ENCODE peak calls at places on chromosomes 2 and 18, in nine cellular contexts. B is choroid plexus epithelial cell, F is K562, T is GM23338, M is coronary artery, R is neural crest cell, W is brain microvascular endothelial cell, A is B cell, J is IMR-90. V is an unnamed sample.

GRCh38 chr2:189393440-189394111 is 47.7 kb upstream of the WDR75 start:
- DNase-seq in B (peak), F (no peak), T (no peak), M (no peak), R (no peak), W (peak), A (no peak), J (peak), V (peak)

GRCh38 chr18:45324489-45325111 is 290.7 kb upstream of the SLC14A2 start:
- DNase-seq in B (peak), F (no peak), T (peak), M (peak), R (no peak), W (peak), A (no peak), J (peak), V (peak)

GRCh38 chr2:121429119-121429903 is 101.4 kb upstream of the RNU4ATAC start:
- DNase-seq in B (peak), F (no peak), T (no peak), M (no peak), R (no peak), W (peak), A (no peak), J (peak), V (peak)

GRCh38 chr2:235343869-235344268 is 150.0 kb upstream of the AGAP1 start:
- DNase-seq in B (peak), F (no peak), T (no peak), M (no peak), R (no peak), W (peak), A (no peak), J (peak), V (no peak)

GRCh38 chr2:241811952-241812729 is 3.1 kb downstream of the NEU4 start:
- DNase-seq in B (no peak), F (no peak), T (no peak), M (no peak), R (no peak), W (no peak), A (no peak), J (no peak), V (no peak)

GRCh38 chr2:109473616-109474318 is 140.0 kb downstream of the SEPTIN10 start:
- DNase-seq in B (no peak), F (no peak), T (no peak), M (no peak), R (no peak), W (no peak), A (no peak), J (no peak), V (no peak)

GRCh38 chr2:231125272-231125671 is 430 bp upstream of the HTR2B start:
- DNase-seq in B (no peak), F (no peak), T (no peak), M (no peak), R (no peak), W (no peak), A (no peak), J (no peak), V (no peak)

GRCh38 chr2:8442833-8443486 is 238.9 kb upstream of the ID2 start:
- DNase-seq in B (no peak), F (no peak), T (no peak), M (no peak), R (no peak), W (no peak), A (no peak), J (no peak), V (no peak)

GRCh38 chr2:119711352-119711751 is 32.4 kb downstream of the TMEM177 start:
- DNase-seq in B (no peak), F (no peak), T (no peak), M (no peak), R (no peak), W (no peak), A (no peak), J (no peak), V (no peak)

GRCh38 chr2:61055557-61055956 is 10.1 kb upstream of the SANBR start:
- DNase-seq in B (peak), F (no peak), T (no peak), M (no peak), R (no peak), W (no peak), A (no peak), J (peak), V (no peak)

GRCh38 chr2:127217470-127218325 is 2.4 kb downstream of the CYP27C1 start:
- DNase-seq in B (no peak), F (no peak), T (peak), M (no peak), R (no peak), W (no peak), A (no peak), J (no peak), V (no peak)

GRCh38 chr18:39802648-39803229 is 2152.3 kb upstream of the PIK3C3 start:
- DNase-seq in B (no peak), F (no peak), T (no peak), M (no peak), R (no peak), W (no peak), A (no peak), J (no peak), V (no peak)

GRCh38 chr2:104852161-104852689 is 1.7 kb upstream of the POU3F3 start:
- DNase-seq in B (peak), F (no peak), T (peak), M (no peak), R (no peak), W (no peak), A (no peak), J (no peak), V (no peak)

GRCh38 chr2:187358531-187358930 is 89.5 kb downstream of the CALCRL start:
- DNase-seq in B (peak), F (no peak), T (no peak), M (no peak), R (no peak), W (no peak), A (no peak), J (no peak), V (no peak)

GRCh38 chr2:890791-891190 is 59.9 kb upstream of the SNTG2 start:
- DNase-seq in B (no peak), F (no peak), T (no peak), M (no peak), R (no peak), W (no peak), A (no peak), J (no peak), V (peak)

GRCh38 chr2:102141915-102142828 is at the start of gene IL1R1:
- DNase-seq in B (peak), F (peak), T (peak), M (peak), R (peak), W (peak), A (no peak), J (peak), V (peak)

GRCh38 chr18:53526092-53526491 is 698.4 kb downstream of the MBD2 start:
- DNase-seq in B (no peak), F (no peak), T (no peak), M (no peak), R (no peak), W (no peak), A (no peak), J (no peak), V (no peak)

GRCh38 chr18:49723648-49724180 is 89.6 kb downstream of the ACAA2 start:
- DNase-seq in B (no peak), F (no peak), T (no peak), M (no peak), R (no peak), W (peak), A (no peak), J (peak), V (no peak)

GRCh38 chr18:79625195-79625923 is 54.2 kb upstream of the CTDP1 start:
- DNase-seq in B (peak), F (no peak), T (no peak), M (no peak), R (no peak), W (no peak), A (peak), J (peak), V (no peak)

GRCh38 chr2:133579295-133579694 is 11.0 kb upstream of the NCKAP5 start:
- DNase-seq in B (peak), F (no peak), T (no peak), M (no peak), R (no peak), W (peak), A (no peak), J (peak), V (no peak)

GRCh38 chr2:204749319-204749718 is 204.0 kb downstream of the PARD3B start:
- DNase-seq in B (peak), F (no peak), T (no peak), M (no peak), R (no peak), W (peak), A (no peak), J (peak), V (no peak)

GRCh38 chr2:175400975-175401374 is 219.5 kb upstream of the ATP5MC3 start:
- DNase-seq in B (no peak), F (peak), T (no peak), M (no peak), R (no peak), W (no peak), A (no peak), J (no peak), V (no peak)

GRCh38 chr2:240602266-240603050 is 15.9 kb downstream of the CAPN10 start:
- DNase-seq in B (no peak), F (no peak), T (no peak), M (no peak), R (no peak), W (no peak), A (peak), J (no peak), V (no peak)

GRCh38 chr2:72112421-72112820 is 35.2 kb downstream of the CYP26B1 start:
- DNase-seq in B (peak), F (peak), T (no peak), M (peak), R (no peak), W (peak), A (no peak), J (peak), V (no peak)

GRCh38 chr2:161036926-161037325 is 123.3 kb upstream of the TANK start:
- DNase-seq in B (no peak), F (no peak), T (no peak), M (no peak), R (no peak), W (no peak), A (no peak), J (no peak), V (no peak)

GRCh38 chr2:200194746-200195145 is 111.7 kb upstream of the SPATS2L start:
- DNase-seq in B (no peak), F (no peak), T (no peak), M (no peak), R (no peak), W (no peak), A (no peak), J (no peak), V (no peak)

GRCh38 chr2:204072443-204073324 is 136.1 kb downstream of the ICOS start:
- DNase-seq in B (peak), F (peak), T (peak), M (no peak), R (peak), W (peak), A (no peak), J (no peak), V (no peak)

GRCh38 chr2:26318950-26319349 is 27.0 kb upstream of the SELENOI start:
- DNase-seq in B (no peak), F (no peak), T (peak), M (no peak), R (no peak), W (no peak), A (no peak), J (no peak), V (no peak)

GRCh38 chr18:9516437-9517064 is 41.2 kb downstream of the RALBP1 start:
- DNase-seq in B (peak), F (peak), T (peak), M (no peak), R (no peak), W (no peak), A (no peak), J (peak), V (no peak)

GRCh38 chr18:44938396-44939036 is 257.8 kb downstream of the SETBP1 start:
- DNase-seq in B (no peak), F (no peak), T (peak), M (no peak), R (no peak), W (no peak), A (no peak), J (no peak), V (no peak)

GRCh38 chr2:118423776-118424175 is 335.5 kb downstream of the INSIG2 start:
- DNase-seq in B (no peak), F (no peak), T (no peak), M (no peak), R (no peak), W (no peak), A (no peak), J (no peak), V (no peak)

GRCh38 chr2:129689600-129689999 is 289.9 kb upstream of the RAB6C start:
- DNase-seq in B (no peak), F (no peak), T (no peak), M (no peak), R (no peak), W (no peak), A (no peak), J (no peak), V (no peak)

GRCh38 chr2:203019142-203019541 is 4.5 kb downstream of the NBEAL1 start:
- DNase-seq in B (no peak), F (no peak), T (no peak), M (no peak), R (no peak), W (no peak), A (no peak), J (no peak), V (no peak)

GRCh38 chr2:29024882-29025430 is 43.9 kb downstream of the TOGARAM2 start:
- DNase-seq in B (no peak), F (no peak), T (no peak), M (no peak), R (no peak), W (no peak), A (no peak), J (no peak), V (no peak)
- TF ChIP-seq CTCF in B (no peak), F (no peak), T (no peak), M (no peak), R (no peak), W (no peak), A (no peak), J (no peak), V (no peak)

DNA sequence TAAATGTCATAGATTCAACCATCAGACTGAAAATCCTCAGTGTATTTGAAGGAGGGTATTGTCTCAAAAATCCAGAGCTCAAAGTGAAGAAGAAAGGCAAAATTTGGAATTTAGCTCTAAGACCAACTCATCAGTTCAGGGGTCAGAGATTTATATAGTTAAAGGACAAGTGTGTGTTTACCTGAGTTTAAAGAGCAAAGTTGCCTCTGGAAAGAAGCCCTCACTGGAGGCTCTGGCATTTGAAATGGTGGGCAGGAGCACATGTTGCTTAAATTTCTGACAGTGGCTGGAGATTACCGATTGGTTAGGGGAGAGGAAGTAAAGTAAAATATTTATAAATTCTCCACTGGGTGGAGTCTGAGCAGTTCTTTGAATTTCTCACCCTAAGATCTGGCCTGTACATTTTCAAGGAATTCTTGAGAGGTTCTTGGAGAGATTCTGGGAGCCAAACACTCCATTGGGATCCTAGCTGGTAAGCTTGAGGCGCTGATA is at the start of gene KYNU:
- DNase-seq in B (peak), F (peak), T (no peak), M (no peak), R (no peak), W (no peak), A (no peak), J (peak), V (no peak)
- TF ChIP-seq CTCF in B (peak), F (no peak), T (no peak), M (no peak), R (no peak), W (peak), A (peak), J (no peak), V (no peak)

DNA sequence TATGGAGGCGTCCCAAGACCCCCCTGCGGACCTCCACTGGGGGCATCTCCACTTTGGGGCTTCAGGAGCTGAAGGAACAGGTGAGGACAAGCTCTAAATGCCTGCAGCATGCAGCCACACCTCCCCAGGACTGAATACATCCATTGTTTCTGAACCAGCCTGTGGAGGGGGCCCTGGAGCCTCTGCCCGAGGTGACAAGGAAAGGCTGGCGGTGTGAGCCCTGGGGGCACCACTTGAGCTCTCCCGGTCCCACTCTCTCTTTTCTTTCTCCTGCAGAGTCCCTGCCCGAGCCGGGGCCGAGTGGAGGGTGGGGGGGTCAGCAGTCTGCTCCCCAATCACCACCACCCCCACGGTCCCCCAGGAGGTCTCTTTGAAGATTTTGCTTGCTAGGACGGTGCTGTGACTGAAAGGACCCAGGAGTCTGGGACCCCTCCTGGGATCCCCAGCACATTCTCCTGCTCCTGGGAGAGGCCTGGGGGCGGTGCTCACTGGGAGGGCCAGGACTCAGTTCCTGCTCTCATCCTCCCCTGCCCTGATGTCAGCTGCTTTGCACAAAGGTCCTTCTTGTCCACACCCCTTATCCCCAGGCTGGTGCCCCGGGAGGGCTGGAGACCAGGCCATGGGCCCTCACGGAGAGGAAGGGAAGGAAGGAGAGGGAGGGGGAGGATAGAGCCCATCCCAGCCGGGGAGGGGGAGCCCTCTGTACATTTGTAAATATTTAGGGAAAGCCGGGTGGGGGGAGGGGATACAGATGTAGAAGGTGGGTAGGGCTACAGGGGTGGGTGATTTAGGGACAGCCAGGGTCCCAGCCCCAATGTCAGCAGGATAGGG is 5.7 kb downstream of the CHPF start:
- DNase-seq in B (peak), F (no peak), T (peak), M (no peak), R (no peak), W (no peak), A (no peak), J (no peak), V (no peak)
- TF ChIP-seq CTCF in B (peak), F (no peak), T (peak), M (no peak), R (no peak), W (no peak), A (no peak), J (no peak), V (no peak)

DNA sequence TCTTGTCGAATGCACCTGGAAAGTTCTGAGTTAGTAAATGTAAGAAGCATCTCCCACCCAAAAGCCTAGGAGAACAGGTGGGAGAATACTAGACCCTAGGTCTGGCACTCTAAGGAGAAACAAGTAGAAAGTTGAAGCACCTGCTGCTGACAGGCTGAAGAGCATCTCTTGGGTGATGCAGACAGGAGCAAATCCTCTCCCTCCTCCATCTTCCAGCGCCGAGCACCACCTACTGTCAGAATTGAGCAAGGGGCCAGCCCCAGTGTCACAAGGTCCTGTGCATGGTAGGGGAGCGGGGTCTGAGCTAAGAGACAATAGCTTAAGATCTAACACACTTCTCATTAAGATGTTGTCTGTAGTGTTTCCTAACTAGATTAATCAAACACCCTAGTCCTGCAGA is 52.9 kb downstream of the HK2 start:
- DNase-seq in B (no peak), F (no peak), T (no peak), M (no peak), R (no peak), W (no peak), A (no peak), J (no peak), V (no peak)
- TF ChIP-seq CTCF in B (no peak), F (no peak), T (peak), M (no peak), R (no peak), W (peak), A (no peak), J (no peak), V (no peak)

GRCh38 chr2:177149155-177149503 is 63.5 kb upstream of the HNRNPA3 start:
- DNase-seq in B (no peak), F (no peak), T (no peak), M (no peak), R (no peak), W (no peak), A (no peak), J (no peak), V (no peak)
- TF ChIP-seq CTCF in B (no peak), F (no peak), T (no peak), M (no peak), R (no peak), W (no peak), A (peak), J (no peak), V (no peak)

V was measured in AG09319.